ENCODE peak calls at places on chromosome 4, in four cellular contexts. One of them, this sample, is unnamed.

GRCh38 chr4:173332963-173333657 is 1.0 kb downstream of the HMGB2 start:
- DNase-seq in IMR-90: peak
- DNase-seq in stomach: no peak
- DNase-seq in heart left ventricle: no peak
- DNase-seq in this sample: peak

GRCh38 chr4:55269970-55270369 is 76.1 kb upstream of the SRD5A3 start:
- DNase-seq in heart left ventricle: no peak
- DNase-seq in IMR-90: no peak
- DNase-seq in stomach: no peak
- DNase-seq in this sample: no peak

GRCh38 chr4:179751669-179752068 is 2309.4 kb upstream of the AGA start:
- DNase-seq in heart left ventricle: no peak
- DNase-seq in IMR-90: no peak
- DNase-seq in stomach: no peak
- DNase-seq in this sample: no peak

GRCh38 chr4:94758141-94758699 is 465 bp downstream of the BMPR1B start:
- DNase-seq in stomach: no peak
- DNase-seq in IMR-90: no peak
- DNase-seq in heart left ventricle: peak
- DNase-seq in this sample: peak

GRCh38 chr4:149344436-149344835 is 471.2 kb downstream of the IQCM start:
- DNase-seq in stomach: no peak
- DNase-seq in IMR-90: peak
- DNase-seq in heart left ventricle: no peak
- DNase-seq in this sample: peak

GRCh38 chr4:3269105-3269927 is 20.4 kb downstream of the MSANTD1 start:
- DNase-seq in heart left ventricle: no peak
- DNase-seq in stomach: peak
- DNase-seq in IMR-90: no peak
- DNase-seq in this sample: no peak

GRCh38 chr4:69896530-69897116 is 34.2 kb upstream of the CSN1S1 start:
- DNase-seq in IMR-90: peak
- DNase-seq in stomach: no peak
- DNase-seq in heart left ventricle: no peak
- DNase-seq in this sample: peak

GRCh38 chr4:3256230-3257124 is 7.5 kb downstream of the MSANTD1 start:
- DNase-seq in heart left ventricle: no peak
- DNase-seq in stomach: peak
- DNase-seq in IMR-90: no peak
- DNase-seq in this sample: no peak

GRCh38 chr4:1345905-1346780 is 865 bp upstream of the UVSSA start:
- DNase-seq in stomach: peak
- DNase-seq in heart left ventricle: peak
- DNase-seq in IMR-90: peak
- DNase-seq in this sample: peak

GRCh38 chr4:3311489-3312171 is 18.8 kb downstream of the RGS12 start:
- DNase-seq in heart left ventricle: no peak
- DNase-seq in IMR-90: peak
- DNase-seq in stomach: peak
- DNase-seq in this sample: no peak

GRCh38 chr4:146273204-146273901 is 59.0 kb downstream of the REELD1 start:
- DNase-seq in IMR-90: no peak
- DNase-seq in stomach: no peak
- DNase-seq in heart left ventricle: no peak
- DNase-seq in this sample: no peak

GRCh38 chr4:146271466-146271865 is 57.1 kb downstream of the REELD1 start:
- DNase-seq in stomach: no peak
- DNase-seq in IMR-90: no peak
- DNase-seq in heart left ventricle: no peak
- DNase-seq in this sample: no peak

GRCh38 chr4:146267826-146268225 is 53.5 kb downstream of the REELD1 start:
- DNase-seq in stomach: no peak
- DNase-seq in heart left ventricle: no peak
- DNase-seq in IMR-90: no peak
- DNase-seq in this sample: no peak

GRCh38 chr4:146263785-146264184 is 49.4 kb downstream of the REELD1 start:
- DNase-seq in stomach: no peak
- DNase-seq in IMR-90: no peak
- DNase-seq in heart left ventricle: no peak
- DNase-seq in this sample: no peak

DNA sequence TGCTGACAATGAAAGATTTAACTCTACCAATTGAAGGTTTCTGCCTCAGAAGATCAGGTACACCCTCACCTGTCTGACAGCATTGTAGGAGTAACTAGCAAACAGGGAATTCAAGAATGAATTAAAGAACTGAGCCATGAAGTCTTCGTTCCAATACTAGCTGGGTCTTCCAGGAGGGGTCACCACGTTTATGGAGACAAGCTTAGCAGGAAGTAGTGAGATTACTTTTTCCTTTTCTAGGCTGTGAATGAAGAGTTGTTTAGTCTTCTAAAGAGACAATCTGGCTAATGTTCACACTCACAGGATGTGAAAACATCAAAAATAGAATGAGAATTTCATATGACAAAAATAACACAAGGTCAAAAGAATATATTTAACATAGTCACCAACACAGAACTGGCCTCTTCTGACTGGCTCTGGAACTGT is 54.9 kb downstream of the REELD1 start:
- DNase-seq in heart left ventricle: no peak
- DNase-seq in stomach: no peak
- DNase-seq in IMR-90: no peak
- DNase-seq in this sample: no peak
- H3K4me3 ChIP-seq in heart left ventricle: no peak
- H3K4me3 ChIP-seq in stomach: no peak
- H3K4me3 ChIP-seq in IMR-90: no peak
- H3K4me3 ChIP-seq in this sample: no peak

DNA sequence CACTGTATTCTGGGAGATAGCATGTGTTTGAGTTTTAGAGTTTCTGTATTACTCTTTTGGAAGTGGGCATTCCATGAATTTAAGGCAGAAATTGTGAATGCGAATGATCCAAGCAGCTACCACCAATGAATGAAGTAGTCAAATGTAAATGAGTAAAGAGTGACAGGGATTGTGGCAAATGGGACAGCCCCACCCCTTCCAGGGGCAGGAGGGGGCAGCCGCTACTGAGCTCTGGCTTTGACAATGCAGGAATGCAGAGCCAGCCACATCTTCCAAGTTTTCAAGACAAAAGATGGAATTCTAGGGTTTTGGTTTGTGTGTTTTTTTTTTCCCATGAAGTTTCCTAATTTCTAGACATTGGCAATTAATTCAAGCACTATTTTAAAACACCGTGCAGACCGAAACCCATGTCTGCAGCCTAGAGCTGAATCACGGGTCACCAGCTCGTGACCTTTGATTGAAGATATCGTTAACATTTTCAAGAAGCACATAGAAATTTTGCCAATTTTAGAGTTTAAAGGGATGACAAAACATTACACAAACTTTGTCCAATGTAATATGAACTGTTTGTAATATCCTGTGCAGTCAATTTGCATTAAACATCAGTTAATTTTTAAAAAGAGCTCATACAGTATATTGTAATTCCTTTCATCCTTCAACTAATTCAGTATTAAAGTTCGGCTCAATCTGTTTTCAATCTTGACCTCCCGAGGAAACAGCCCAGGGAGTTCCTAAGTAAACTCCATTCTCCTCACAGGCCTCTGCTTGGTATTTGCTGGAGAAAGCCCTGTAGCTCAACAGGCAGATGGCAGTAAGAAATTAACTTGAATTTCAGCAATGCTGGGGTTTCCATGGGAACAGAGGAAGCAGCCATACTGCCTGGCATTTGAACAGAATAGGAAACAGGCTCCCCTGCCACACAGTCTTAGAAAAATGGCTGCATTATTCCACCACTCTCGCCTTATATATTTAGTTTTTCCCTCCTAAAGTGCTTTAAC is 83.4 kb downstream of the UCHL1 start:
- DNase-seq in IMR-90: peak
- DNase-seq in heart left ventricle: no peak
- DNase-seq in stomach: no peak
- DNase-seq in this sample: peak
- TF ChIP-seq CTCF in IMR-90: no peak
- TF ChIP-seq CTCF in heart left ventricle: peak
- TF ChIP-seq CTCF in stomach: no peak
- TF ChIP-seq CTCF in this sample: no peak

GRCh38 chr4:163263601-163264000 is 68.8 kb downstream of the NPY1R start:
- DNase-seq in stomach: no peak
- DNase-seq in IMR-90: no peak
- DNase-seq in heart left ventricle: no peak
- DNase-seq in this sample: no peak
- H3K4me3 ChIP-seq in stomach: no peak
- H3K4me3 ChIP-seq in IMR-90: no peak
- H3K4me3 ChIP-seq in heart left ventricle: no peak
- H3K4me3 ChIP-seq in this sample: no peak

GRCh38 chr4:63556332-63556731 is 852.9 kb downstream of the TECRL start:
- DNase-seq in IMR-90: no peak
- DNase-seq in heart left ventricle: no peak
- DNase-seq in stomach: no peak
- DNase-seq in this sample: no peak
- TF ChIP-seq CTCF in IMR-90: no peak
- TF ChIP-seq CTCF in heart left ventricle: no peak
- TF ChIP-seq CTCF in stomach: no peak
- TF ChIP-seq CTCF in this sample: no peak

DNA sequence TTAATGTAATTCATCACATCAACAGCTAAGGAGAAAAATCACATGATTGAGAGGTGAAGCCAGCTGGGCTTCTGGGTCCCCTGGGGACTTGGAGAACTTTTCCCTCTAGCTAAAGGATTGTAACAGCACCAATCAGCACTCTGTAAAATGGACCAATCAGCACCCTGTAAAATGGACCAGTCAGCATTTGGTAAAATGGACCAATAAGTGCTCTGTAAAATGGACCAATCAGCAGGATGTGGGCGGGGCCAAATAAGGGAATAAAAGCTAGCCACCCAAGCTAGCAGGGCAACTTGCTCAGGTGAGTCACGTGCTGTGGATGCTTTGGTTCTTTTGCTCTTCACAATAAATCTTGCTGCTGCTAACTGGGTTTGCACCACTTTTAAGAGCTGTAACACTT is 1248.3 kb downstream of the PCDH18 start:
- DNase-seq in IMR-90: no peak
- DNase-seq in stomach: no peak
- DNase-seq in heart left ventricle: no peak
- DNase-seq in this sample: no peak
- H3K4me3 ChIP-seq in IMR-90: no peak
- H3K4me3 ChIP-seq in stomach: no peak
- H3K4me3 ChIP-seq in heart left ventricle: no peak
- H3K4me3 ChIP-seq in this sample: no peak

GRCh38 chr4:40665844-40666243 is 36.2 kb upstream of the RBM47 start:
- DNase-seq in stomach: no peak
- DNase-seq in IMR-90: no peak
- DNase-seq in heart left ventricle: no peak
- DNase-seq in this sample: no peak
- TF ChIP-seq CTCF in stomach: no peak
- TF ChIP-seq CTCF in IMR-90: no peak
- TF ChIP-seq CTCF in heart left ventricle: no peak
- TF ChIP-seq CTCF in this sample: no peak

DNA sequence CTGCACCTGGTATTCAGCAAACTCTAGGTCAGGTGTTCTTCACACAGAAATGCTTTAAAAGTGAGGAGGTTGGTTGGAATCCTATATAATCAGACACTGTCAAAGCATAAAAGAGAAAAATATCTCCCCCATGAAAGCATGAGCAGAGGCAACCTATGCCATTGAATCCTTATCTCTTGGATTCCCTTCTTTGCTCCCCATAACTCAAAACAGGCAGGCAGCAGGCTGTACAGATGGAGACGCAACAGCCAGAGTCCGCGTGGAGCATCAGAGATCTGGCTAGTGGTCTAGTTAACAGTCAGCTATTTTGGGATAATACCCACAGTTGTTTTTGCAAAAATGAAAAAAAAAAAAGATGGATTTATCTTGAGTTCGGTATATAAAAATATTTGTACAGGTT is 490.0 kb upstream of the TENM3 start:
- DNase-seq in heart left ventricle: no peak
- DNase-seq in stomach: no peak
- DNase-seq in IMR-90: no peak
- DNase-seq in this sample: no peak
- H3K4me3 ChIP-seq in heart left ventricle: no peak
- H3K4me3 ChIP-seq in stomach: no peak
- H3K4me3 ChIP-seq in IMR-90: no peak
- H3K4me3 ChIP-seq in this sample: no peak

GRCh38 chr4:165058676-165059075 is 5.0 kb downstream of the TRIM75 start:
- DNase-seq in IMR-90: no peak
- DNase-seq in stomach: no peak
- DNase-seq in heart left ventricle: no peak
- DNase-seq in this sample: no peak

GRCh38 chr4:165055601-165056000 is 1.9 kb downstream of the TRIM75 start:
- DNase-seq in IMR-90: no peak
- DNase-seq in heart left ventricle: no peak
- DNase-seq in stomach: no peak
- DNase-seq in this sample: no peak

DNA sequence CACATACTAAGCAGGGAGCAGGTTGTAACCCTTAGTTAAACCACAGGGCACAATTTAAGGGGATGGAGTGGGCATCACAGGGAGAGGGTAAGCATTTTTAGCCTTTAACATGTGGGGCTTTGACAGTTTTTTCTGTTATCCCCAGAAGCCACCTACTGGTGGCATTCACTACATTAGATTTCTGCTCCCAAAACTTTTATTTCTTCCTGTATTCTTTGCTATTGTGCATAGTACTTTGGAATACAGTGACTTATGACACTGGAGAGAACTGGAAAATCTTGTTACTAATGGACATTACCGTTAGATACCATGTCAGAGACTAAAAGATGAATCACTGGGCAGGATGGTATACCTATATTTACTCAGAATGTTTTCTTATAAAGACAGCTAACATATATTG is 7.3 kb downstream of the TRIM75 start:
- DNase-seq in heart left ventricle: no peak
- DNase-seq in stomach: no peak
- DNase-seq in IMR-90: no peak
- DNase-seq in this sample: no peak
- TF ChIP-seq CTCF in heart left ventricle: peak
- TF ChIP-seq CTCF in stomach: no peak
- TF ChIP-seq CTCF in IMR-90: no peak
- TF ChIP-seq CTCF in this sample: peak

This sample was measured in cardiac fibroblast.